ENCODE peak calls at places on chromosome 12, in ten cellular contexts. A, N, J, W, C, Q, T, Z, D and V are unnamed samples.

GRCh38 chr12:25718081-25718731 is 165.1 kb upstream of the LMNTD1 start:
- DNase-seq in A (no peak), N (no peak), J (no peak), W (no peak), C (no peak), Q (no peak), T (no peak), Z (no peak), D (no peak), V (no peak)

GRCh38 chr12:14879222-14879933 is 6.3 kb downstream of the MGP start:
- DNase-seq in A (no peak), N (no peak), J (no peak), W (no peak), C (no peak), Q (no peak), T (no peak), Z (no peak), D (no peak), V (no peak)

GRCh38 chr12:66107451-66107915 is 23.1 kb downstream of the LLPH start:
- DNase-seq in A (peak; percentile 76), N (no peak), J (peak; percentile 86), W (peak; percentile 89), C (no peak), Q (peak; percentile 51), T (peak; percentile 93), Z (peak; percentile 78), D (peak; percentile 22), V (peak; percentile 92)

GRCh38 chr12:116299548-116300150 is 22.2 kb upstream of the MED13L start:
- DNase-seq in A (no peak), N (no peak), J (no peak), W (no peak), C (no peak), Q (no peak), T (no peak), Z (no peak), D (no peak), V (no peak)

GRCh38 chr12:53107122-53107521 is 3.8 kb downstream of the SOAT2 start:
- DNase-seq in A (no peak), N (no peak), J (no peak), W (no peak), C (no peak), Q (no peak), T (no peak), Z (no peak), D (no peak), V (no peak)

GRCh38 chr12:32508626-32509025 is 109.3 kb downstream of the FGD4 start:
- DNase-seq in A (no peak), N (no peak), J (no peak), W (no peak), C (no peak), Q (no peak), T (no peak), Z (no peak), D (no peak), V (no peak)

GRCh38 chr12:49037111-49037946 is 18.8 kb upstream of the PRKAG1 start:
- DNase-seq in A (no peak), N (no peak), J (no peak), W (no peak), C (no peak), Q (no peak), T (no peak), Z (no peak), D (no peak), V (no peak)

GRCh38 chr12:8658361-8658760 is 4.3 kb downstream of the MFAP5 start:
- DNase-seq in A (no peak), N (no peak), J (no peak), W (no peak), C (no peak), Q (no peak), T (no peak), Z (no peak), D (no peak), V (no peak)

GRCh38 chr12:120121343-120121742 is 4.8 kb upstream of the RAB35 start:
- DNase-seq in A (no peak), N (no peak), J (no peak), W (no peak), C (no peak), Q (no peak), T (no peak), Z (no peak), D (no peak), V (no peak)

GRCh38 chr12:163406-163986 is 50.5 kb downstream of the SLC6A12 start:
- DNase-seq in A (no peak), N (no peak), J (no peak), W (no peak), C (no peak), Q (no peak), T (no peak), Z (no peak), D (no peak), V (no peak)

GRCh38 chr12:130435826-130436225 is 98.1 kb downstream of the PIWIL1 start:
- DNase-seq in A (no peak), N (no peak), J (no peak), W (no peak), C (no peak), Q (no peak), T (no peak), Z (no peak), D (no peak), V (no peak)

GRCh38 chr12:6824962-6825381 is 3.2 kb upstream of the P3H3 start:
- DNase-seq in A (no peak), N (no peak), J (no peak), W (no peak), C (no peak), Q (no peak), T (no peak), Z (no peak), D (no peak), V (no peak)

GRCh38 chr12:118850244-118850825 is 131.0 kb upstream of the SRRM4 start:
- DNase-seq in A (no peak), N (no peak), J (peak; percentile 22), W (peak; percentile 63), C (no peak), Q (peak; percentile 55), T (peak; percentile 13), Z (no peak), D (no peak), V (no peak)

GRCh38 chr12:58419905-58420304 is 478.5 kb downstream of the ATP23 start:
- DNase-seq in A (no peak), N (no peak), J (no peak), W (no peak), C (no peak), Q (no peak), T (no peak), Z (no peak), D (no peak), V (no peak)

GRCh38 chr12:120116443-120116791 is at the start of gene RAB35:
- DNase-seq in A (no peak), N (no peak), J (no peak), W (no peak), C (no peak), Q (no peak), T (no peak), Z (no peak), D (no peak), V (no peak)

GRCh38 chr12:110475426-110475825 is 6.8 kb downstream of the FAM216A start:
- DNase-seq in A (no peak), N (no peak), J (no peak), W (no peak), C (no peak), Q (no peak), T (no peak), Z (no peak), D (no peak), V (no peak)

GRCh38 chr12:49763006-49763591 is 21.7 kb downstream of the TMBIM6 start:
- DNase-seq in A (peak; percentile 79), N (peak; percentile 60), J (peak; percentile 87), W (peak; percentile 49), C (no peak), Q (peak; percentile 89), T (no peak), Z (peak; percentile 71), D (peak; percentile 79), V (peak; percentile 62)

GRCh38 chr12:130713581-130713991 is 2.5 kb downstream of the RIMBP2 start:
- DNase-seq in A (no peak), N (no peak), J (no peak), W (no peak), C (peak; percentile 65), Q (no peak), T (no peak), Z (no peak), D (no peak), V (no peak)

GRCh38 chr12:74538491-74539258 is 1.0 kb downstream of the ATXN7L3B start:
- DNase-seq in A (no peak), N (peak; percentile 12), J (no peak), W (no peak), C (no peak), Q (peak; percentile 54), T (no peak), Z (peak; percentile 21), D (peak; percentile 23), V (no peak)

GRCh38 chr12:47121146-47121545 is 41.4 kb upstream of the AMIGO2 start:
- DNase-seq in A (no peak), N (no peak), J (no peak), W (no peak), C (no peak), Q (no peak), T (no peak), Z (no peak), D (no peak), V (no peak)

GRCh38 chr12:91023326-91024004 is 18.7 kb upstream of the EPYC start:
- DNase-seq in A (no peak), N (no peak), J (no peak), W (no peak), C (no peak), Q (no peak), T (no peak), Z (no peak), D (no peak), V (no peak)

GRCh38 chr12:75599061-75599460 is 87.7 kb upstream of the KRR1 start:
- DNase-seq in A (peak; percentile 6), N (no peak), J (no peak), W (no peak), C (no peak), Q (no peak), T (no peak), Z (no peak), D (no peak), V (no peak)

GRCh38 chr12:5377997-5378596 is 53.8 kb upstream of the NTF3 start:
- DNase-seq in A (no peak), N (no peak), J (no peak), W (no peak), C (no peak), Q (no peak), T (no peak), Z (peak; percentile 82), D (no peak), V (no peak)

GRCh38 chr12:45878630-45879255 is 111.6 kb downstream of the SCAF11 start:
- DNase-seq in A (no peak), N (no peak), J (no peak), W (no peak), C (no peak), Q (peak; percentile 26), T (no peak), Z (no peak), D (no peak), V (peak; percentile 6)

GRCh38 chr12:54075431-54075830 is 21.8 kb downstream of the HOXC4 start:
- DNase-seq in A (no peak), N (no peak), J (no peak), W (no peak), C (no peak), Q (no peak), T (no peak), Z (no peak), D (no peak), V (no peak)

GRCh38 chr12:77686760-77687159 is 143.9 kb upstream of the NAV3 start:
- DNase-seq in A (no peak), N (no peak), J (no peak), W (no peak), C (no peak), Q (no peak), T (no peak), Z (no peak), D (no peak), V (no peak)

GRCh38 chr12:22729898-22730443 is 105.0 kb downstream of the ETNK1 start:
- DNase-seq in A (peak; percentile 9), N (no peak), J (no peak), W (no peak), C (no peak), Q (no peak), T (no peak), Z (no peak), D (no peak), V (no peak)

GRCh38 chr12:47778842-47779241 is 5.8 kb downstream of the SLC48A1 start:
- DNase-seq in A (no peak), N (no peak), J (no peak), W (no peak), C (no peak), Q (no peak), T (no peak), Z (no peak), D (no peak), V (no peak)